ENCODE peak calls at places on chromosomes 11 and 22, in four cellular contexts. Q is AG09309, N is progenitor cell of endocrine pancreas, S is mesendoderm. R is an unnamed sample.

GRCh38 chr11:93000511-93001476 is 31.3 kb downstream of the MTNR1B start:
- DNase-seq in N (no peak), S (no peak), Q (peak; percentile 56), R (no peak)

GRCh38 chr11:63682045-63682915 is 980 bp downstream of the RTN3 start:
- DNase-seq in N (no peak), S (peak; percentile 62), Q (no peak), R (no peak)

GRCh38 chr11:132872223-132872622 is 660.1 kb downstream of the OPCML start:
- DNase-seq in Q (no peak), S (no peak), N (no peak), R (no peak)

GRCh38 chr11:44607324-44607962 is 42.0 kb downstream of the CD82 start:
- DNase-seq in S (no peak), Q (peak; percentile 13), N (no peak), R (no peak)

GRCh38 chr11:61610905-61611304 is 30.0 kb upstream of the SYT7 start:
- DNase-seq in S (no peak), N (no peak), Q (no peak), R (no peak)

GRCh38 chr11:40337118-40337517 is 1122.3 kb downstream of the LRRC4C start:
- DNase-seq in Q (no peak), S (peak; percentile 3), N (no peak), R (peak; percentile 35)

GRCh38 chr11:106152013-106152412 is 74.6 kb downstream of the AASDHPPT start:
- DNase-seq in Q (no peak), S (peak; percentile 59), N (no peak), R (peak; percentile 8)

GRCh38 chr22:38824587-38824986 is 19.2 kb downstream of the NPTXR start:
- DNase-seq in N (peak; percentile 77), Q (no peak), S (peak; percentile 94), R (peak; percentile 67)

GRCh38 chr11:44622721-44623258 is 57.3 kb downstream of the CD82 start:
- DNase-seq in Q (no peak), N (peak; percentile 5), S (no peak), R (no peak)

GRCh38 chr11:111454561-111455192 is 57.5 kb downstream of the BTG4 start:
- DNase-seq in S (peak; percentile 76), N (peak; percentile 44), Q (no peak), R (peak; percentile 35)

GRCh38 chr11:60854847-60855725 is 664 bp downstream of the PTGDR2 start:
- DNase-seq in Q (no peak), N (no peak), S (no peak), R (no peak)

GRCh38 chr11:109364851-109365250 is 57.1 kb upstream of the C11orf87 start:
- DNase-seq in S (no peak), N (no peak), Q (no peak), R (no peak)

GRCh38 chr11:1570896-1571759 is 943 bp downstream of the DUSP8 start:
- DNase-seq in S (peak; percentile 60), N (no peak), Q (no peak), R (no peak)

GRCh38 chr11:95445746-95446333 is 214.8 kb upstream of the SESN3 start:
- DNase-seq in N (no peak), S (peak; percentile 23), Q (no peak), R (no peak)

GRCh38 chr11:84234011-84234410 is 947.8 kb upstream of the CCDC90B start:
- DNase-seq in Q (no peak), S (no peak), N (no peak), R (no peak)

GRCh38 chr22:46575915-46576555 is 38.6 kb upstream of the CELSR1 start:
- DNase-seq in N (no peak), S (peak; percentile 82), Q (no peak), R (no peak)

GRCh38 chr11:72569966-72570892 is 104.0 kb downstream of the PDE2A start:
- DNase-seq in N (no peak), S (no peak), Q (peak; percentile 57), R (no peak)

GRCh38 chr11:77515483-77515882 is 41.6 kb upstream of the PAK1 start:
- DNase-seq in N (no peak), Q (no peak), S (no peak), R (no peak)

GRCh38 chr22:25928038-25928437 is 186.1 kb downstream of the MYO18B start:
- DNase-seq in N (no peak), Q (no peak), S (peak; percentile 55), R (no peak)

GRCh38 chr11:103683581-103683980 is 352.9 kb upstream of the DDI1 start:
- DNase-seq in N (no peak), S (no peak), Q (no peak), R (no peak)

GRCh38 chr11:129035254-129035653 is 92.6 kb upstream of the TP53AIP1 start:
- DNase-seq in S (no peak), Q (no peak), N (no peak), R (no peak)

R was measured in astrocyte of the cerebellum.